ENCODE peak calls at places on chromosomes 16 and 17, in seven cellular contexts. E, X, O, T, A, D and Y are unnamed samples. For H3K4me1 and H3K9me2, the result is how much of the 10 kb centered on the place peaks cover.

GRCh38 chr17:6105608-6106007 is 35.4 kb downstream of the WSCD1 start:
- DNase-seq in E (no peak), X (no peak), O (no peak), T (no peak), A (no peak), D (no peak), Y (no peak)

GRCh38 chr16:66357523-66357928 is 9.0 kb upstream of the CDH5 start:
- DNase-seq in E (peak), X (peak), O (peak), T (peak), A (peak), D (peak), Y (peak)

GRCh38 chr17:11490171-11490760 is 108.0 kb upstream of the DNAH9 start:
- DNase-seq in E (no peak), X (no peak), O (no peak), T (no peak), A (no peak), D (no peak), Y (no peak)

GRCh38 chr16:4077083-4077714 is 39.0 kb downstream of the ADCY9 start:
- DNase-seq in E (no peak), X (no peak), O (peak), T (no peak), A (no peak), D (no peak), Y (no peak)

GRCh38 chr17:15398291-15398690 is 56.9 kb upstream of the TEKT3 start:
- DNase-seq in E (no peak), X (no peak), O (peak), T (peak), A (peak), D (peak), Y (no peak)

GRCh38 chr16:17340804-17341203 is 130.0 kb downstream of the XYLT1 start:
- DNase-seq in E (no peak), X (no peak), O (no peak), T (no peak), A (no peak), D (no peak), Y (no peak)

GRCh38 chr16:25633549-25633948 is 58.2 kb upstream of the HS3ST4 start:
- DNase-seq in E (no peak), X (no peak), O (peak), T (peak), A (no peak), D (peak), Y (peak)

GRCh38 chr16:19583665-19584300 is 28.3 kb downstream of the VPS35L start:
- DNase-seq in E (peak), X (peak), O (peak), T (peak), A (peak), D (peak), Y (peak)

GRCh38 chr17:59425085-59425901 is 93.8 kb downstream of the YPEL2 start:
- DNase-seq in E (no peak), X (peak), O (no peak), T (peak), A (peak), D (no peak), Y (peak)

GRCh38 chr17:410674-411401 is 58.2 kb upstream of the RPH3AL start:
- DNase-seq in E (no peak), X (peak), O (no peak), T (peak), A (peak), D (no peak), Y (peak)

GRCh38 chr16:31869511-31870201 is 4.0 kb upstream of the ZNF267 start:
- DNase-seq in E (peak), X (peak), O (no peak), T (peak), A (no peak), D (peak), Y (no peak)

DNA sequence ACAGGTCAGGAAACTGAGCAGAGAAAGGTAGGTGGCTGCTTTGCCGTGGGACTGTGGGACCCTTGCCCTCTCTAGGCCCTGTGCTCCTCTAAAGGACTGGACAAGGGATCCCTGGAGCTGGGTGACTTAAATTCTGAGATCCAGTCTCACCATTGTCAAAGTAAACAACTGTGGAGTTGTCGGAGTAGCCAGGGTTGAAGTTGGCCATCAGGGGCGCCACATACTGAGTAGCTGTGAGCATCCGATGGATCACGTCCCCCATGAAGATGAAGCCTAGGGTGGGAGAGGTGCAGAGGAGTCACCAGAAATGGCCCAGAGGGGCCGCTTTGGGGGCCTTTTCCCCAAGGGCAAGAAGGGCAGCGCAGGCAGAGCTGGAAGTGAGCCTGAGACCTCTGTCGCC is 43.5 kb downstream of the PLXDC1 start:
- DNase-seq in E (no peak), X (peak), O (no peak), T (no peak), A (no peak), D (no peak), Y (no peak)
- H3K4me1 ChIP-seq in E (under half), X (under half), O (under half), T (under half), A (under half), D (under half), Y (under half)

GRCh38 chr17:41627316-41628072 is 3.1 kb upstream of the KRT17 start:
- DNase-seq in E (no peak), X (peak), O (no peak), T (no peak), A (no peak), D (no peak), Y (no peak)
- H3K9me2 ChIP-seq in E (under half), X (under half), O (under half), T (under half), A (under half), D (under half), Y (under half)

DNA sequence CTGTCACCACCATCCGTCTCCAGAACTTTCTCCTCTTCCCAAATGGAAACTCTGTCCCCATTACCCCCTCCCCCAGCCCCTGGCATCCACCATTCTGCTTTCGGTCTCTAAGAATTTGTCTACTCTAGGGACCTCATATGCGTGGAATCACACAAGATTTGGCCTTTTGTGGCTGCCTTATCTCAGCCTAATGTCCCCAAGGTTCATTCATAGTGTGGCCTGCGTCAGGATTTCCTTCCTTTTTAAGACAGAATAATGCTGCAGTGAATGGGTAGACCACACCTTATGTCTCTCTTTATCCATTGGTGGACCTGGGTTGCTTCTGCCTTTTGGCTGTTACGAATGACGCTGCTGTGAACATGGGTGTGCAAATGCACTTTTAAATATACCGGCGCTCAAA is 139.7 kb upstream of the PLCG2 start:
- DNase-seq in E (no peak), X (no peak), O (no peak), T (no peak), A (no peak), D (no peak), Y (no peak)
- H3K4me1 ChIP-seq in E (under half), X (under half), O (under half), T (under half), A (under half), D (under half), Y (under half)

GRCh38 chr16:53973021-53973420 is 269.1 kb downstream of the FTO start:
- DNase-seq in E (no peak), X (no peak), O (no peak), T (no peak), A (no peak), D (no peak), Y (no peak)
- H3K9me2 ChIP-seq in E (under half), X (under half), O (under half), T (under half), A (under half), D (under half), Y (under half)

DNA sequence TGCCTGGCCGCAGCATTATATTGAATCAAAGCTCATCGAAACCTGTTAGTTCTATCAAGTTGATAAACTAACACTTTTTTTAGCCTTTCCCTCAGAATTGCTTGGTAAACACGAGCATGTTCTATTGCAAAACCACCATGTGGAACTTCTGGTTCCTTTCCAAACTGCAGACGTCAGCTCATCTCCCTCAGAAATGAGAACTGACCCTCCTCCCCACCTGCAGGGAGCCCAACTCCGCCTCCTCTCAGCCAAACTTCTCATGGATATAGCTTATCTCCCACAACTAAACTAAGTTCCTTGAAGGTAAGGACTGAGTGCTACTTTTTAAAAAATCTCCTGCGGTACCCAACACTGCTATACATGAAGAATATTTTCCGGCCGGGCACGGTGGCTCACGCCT is 6.7 kb downstream of the SHMT1 start:
- DNase-seq in E (no peak), X (no peak), O (no peak), T (peak), A (no peak), D (no peak), Y (peak)
- H3K4me1 ChIP-seq in E (under half), X (under half), O (under half), T (under half), A (under half), D (under half), Y (under half)